ENCODE peak calls at places on chromosomes 11 and 22, in seven cellular contexts. C, H, D, X, I, F and U are unnamed samples.

GRCh38 chr22:27918351-27919221 is 470 bp downstream of the PITPNB start:
- DNase-seq in X (peak; percentile 67), I (peak; percentile 60), C (peak; percentile 45), D (peak; percentile 64), H (peak; percentile 52), F (peak; percentile 58), U (peak; percentile 68)

GRCh38 chr11:46049325-46049860 is 71.9 kb downstream of the PHF21A start:
- DNase-seq in I (no peak), X (no peak), D (no peak), C (no peak), H (no peak), F (no peak), U (no peak)

GRCh38 chr11:2837096-2837601 is 48.4 kb downstream of the CDKN1C start:
- DNase-seq in I (peak; percentile 82), H (peak; percentile 12), D (no peak), X (peak; percentile 76), C (peak; percentile 11), F (peak; percentile 46), U (no peak)

GRCh38 chr11:9219572-9219971 is 45.6 kb downstream of the DENND5A start:
- DNase-seq in H (no peak), D (peak; percentile 41), I (no peak), F (no peak), C (peak; percentile 80), X (no peak), U (no peak)

GRCh38 chr11:119509969-119510401 is 87.0 kb upstream of the THY1 start:
- DNase-seq in F (no peak), C (peak; percentile 92), H (peak; percentile 21), X (no peak), I (peak; percentile 46), D (peak; percentile 94), U (peak; percentile 68)

GRCh38 chr11:46055371-46055770 is 65.9 kb downstream of the PHF21A start:
- DNase-seq in F (no peak), X (no peak), D (no peak), C (peak; percentile 86), H (no peak), I (no peak), U (no peak)

GRCh38 chr22:19879996-19880785 is 25.5 kb upstream of the GNB1L start:
- DNase-seq in H (no peak), F (no peak), C (no peak), D (no peak), X (no peak), I (peak; percentile 10), U (no peak)

GRCh38 chr11:126808851-126809250 is 191.7 kb downstream of the KIRREL3 start:
- DNase-seq in C (peak; percentile 24), H (no peak), F (no peak), D (no peak), I (no peak), X (no peak), U (no peak)

GRCh38 chr11:15970506-15971214 is 385.7 kb downstream of the SOX6 start:
- DNase-seq in D (peak; percentile 29), H (no peak), F (no peak), I (no peak), X (no peak), C (no peak), U (no peak)
- TF ChIP-seq CTCF in D (no peak), H (no peak), F (no peak), I (no peak), X (no peak), C (no peak), U (no peak)

DNA sequence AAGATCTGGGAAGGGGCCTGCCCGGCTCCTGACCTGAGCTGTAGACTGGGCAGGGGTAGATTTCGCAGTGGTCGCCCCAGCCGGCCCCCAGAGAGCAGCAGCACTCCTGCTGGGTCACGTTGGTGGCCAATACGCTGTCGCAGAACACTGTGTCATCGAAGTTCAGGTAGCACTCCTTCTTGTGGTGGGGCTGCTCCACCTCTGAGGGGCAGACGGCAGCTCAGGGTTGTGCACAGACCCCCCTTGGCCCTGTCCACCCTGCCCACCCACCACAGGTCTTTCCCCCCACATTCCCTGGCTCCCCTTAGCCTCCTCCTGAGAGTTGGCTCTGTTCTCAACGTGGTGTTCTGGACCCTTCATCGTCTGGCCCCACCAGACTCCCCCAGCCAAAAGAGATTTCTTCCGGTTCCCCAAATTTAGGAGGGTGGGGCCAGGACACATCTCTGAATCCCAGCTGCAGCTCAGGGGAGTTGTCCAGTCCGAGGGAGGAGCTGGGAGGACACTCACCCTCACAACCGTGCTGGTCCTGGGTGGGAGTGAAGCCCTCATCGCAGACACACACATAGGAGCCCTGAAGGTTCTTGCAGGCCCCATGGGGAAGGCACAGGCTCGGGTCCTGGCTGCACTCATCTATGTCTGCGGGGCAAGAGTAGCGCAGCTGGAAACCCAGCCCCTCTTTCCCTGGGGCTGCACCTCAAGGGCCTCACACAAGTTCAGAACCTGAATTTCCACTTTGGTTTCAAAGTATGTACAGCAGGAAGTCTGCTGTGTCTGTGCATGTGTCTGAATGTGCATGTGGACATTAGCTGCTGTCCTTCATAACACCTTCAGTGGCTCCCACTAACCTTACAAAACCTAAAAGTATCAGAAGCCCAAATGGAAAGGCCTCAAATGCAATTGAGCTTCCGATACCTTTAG is 16.5 kb downstream of the SCYL1 start:
- DNase-seq in D (peak; percentile 73), X (no peak), C (no peak), I (no peak), H (no peak), F (no peak), U (no peak)
- TF ChIP-seq CTCF in D (no peak), X (no peak), C (no peak), I (no peak), H (no peak), F (peak; percentile 33), U (no peak)

DNA sequence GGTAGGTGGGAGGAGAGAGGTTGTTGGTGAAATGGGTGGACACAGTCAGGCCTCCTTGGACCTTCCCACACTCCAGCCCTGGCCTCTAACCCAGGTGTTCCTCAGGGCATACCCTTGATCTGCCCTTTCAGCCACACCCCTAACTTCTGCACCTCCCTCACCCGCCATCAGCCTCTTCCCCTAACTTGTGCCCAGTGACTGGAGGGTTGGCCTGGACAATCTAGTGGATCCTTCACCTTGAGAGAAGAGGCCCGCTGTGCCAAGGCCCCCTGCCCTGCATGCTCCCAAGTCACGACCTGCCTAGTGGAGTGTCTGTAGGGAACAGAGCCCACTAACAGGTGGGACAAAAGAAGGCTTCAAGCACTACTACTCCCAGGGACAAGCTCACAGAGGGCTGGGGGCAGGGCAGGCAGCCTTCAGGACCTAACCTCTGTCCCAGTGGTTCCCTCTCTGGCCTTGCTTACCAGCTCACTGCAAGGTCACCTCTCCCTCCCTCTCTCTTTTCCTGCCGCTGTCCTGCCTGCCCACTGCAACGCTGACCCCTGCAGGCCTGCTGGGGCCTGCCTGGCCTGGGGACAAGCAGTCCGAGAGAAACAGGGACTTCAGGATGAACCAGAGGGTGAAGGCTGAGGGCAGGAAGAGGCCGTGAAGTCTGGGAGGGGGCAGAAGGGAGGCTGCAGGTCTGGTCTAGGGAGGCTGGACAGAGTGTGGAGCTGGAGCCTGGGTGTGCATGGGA is 3.3 kb downstream of the SYT7 start:
- DNase-seq in H (no peak), I (no peak), C (no peak), F (peak; percentile 54), X (no peak), D (no peak), U (no peak)
- TF ChIP-seq CTCF in H (no peak), I (no peak), C (peak; percentile 36), F (no peak), X (no peak), D (no peak), U (no peak)

GRCh38 chr11:131190446-131190845 is 180.0 kb upstream of the NTM start:
- DNase-seq in H (no peak), C (no peak), F (no peak), I (no peak), D (no peak), X (no peak), U (no peak)
- TF ChIP-seq CTCF in H (no peak), C (no peak), F (no peak), I (no peak), D (no peak), X (no peak), U (no peak)

DNA sequence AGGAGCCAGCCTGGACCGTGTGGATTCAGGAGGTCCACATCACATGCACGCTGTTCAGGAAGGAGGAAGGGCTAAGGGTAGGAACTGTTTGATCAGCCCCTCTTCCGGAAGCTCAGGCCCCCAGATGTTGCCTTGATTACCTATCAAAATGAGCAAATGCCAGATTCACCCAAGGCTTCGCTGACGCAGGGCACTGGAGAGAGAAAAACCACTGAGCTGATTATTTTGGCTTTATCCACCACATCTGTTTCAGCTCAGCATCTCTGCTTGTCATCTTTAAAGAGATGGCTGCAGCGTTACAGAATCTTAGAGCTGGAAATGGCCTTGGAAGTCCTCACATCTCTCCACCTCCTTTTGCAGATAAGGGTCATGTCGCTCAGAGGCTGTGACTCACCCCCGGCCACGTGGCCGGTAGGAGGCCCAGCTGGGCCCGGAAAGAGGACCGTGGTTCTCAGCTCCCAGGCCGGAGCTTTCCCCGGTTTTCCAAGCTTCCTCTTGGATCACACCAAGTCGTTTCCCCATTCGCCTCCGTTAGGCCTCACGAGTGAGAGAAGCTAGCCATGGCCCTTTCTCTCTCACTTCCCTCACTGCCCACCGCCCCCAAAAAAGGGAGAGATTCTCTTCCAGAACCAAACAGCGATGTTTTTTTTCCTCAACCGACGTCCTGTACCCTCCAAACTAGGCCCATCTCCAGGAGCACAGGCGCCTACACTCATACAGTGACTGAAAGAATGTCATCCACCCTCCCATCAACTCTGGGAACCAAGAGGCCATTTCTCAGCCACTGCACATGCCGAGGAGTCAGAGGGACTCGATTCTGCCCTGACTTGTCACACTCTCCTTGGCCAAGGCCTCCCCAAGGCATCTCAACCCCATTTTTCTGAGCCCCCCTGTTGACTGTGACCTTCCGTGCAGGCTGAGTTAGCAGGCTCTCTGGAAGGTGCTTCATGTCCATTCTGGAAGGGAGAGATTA is 37.6 kb downstream of the LIF start:
- DNase-seq in C (peak; percentile 97), D (no peak), I (peak; percentile 74), F (no peak), X (peak; percentile 84), H (no peak), U (peak; percentile 9)
- TF ChIP-seq CTCF in C (no peak), D (no peak), I (no peak), F (no peak), X (no peak), H (no peak), U (no peak)